ENCODE peak calls at places on chromosome 18, in four cellular contexts. L is prostate gland, K is Calu3, W is amniotic stem cell. M is an unnamed sample.

GRCh38 chr18:54608008-54608642 is 17.1 kb downstream of the DYNAP start:
- DNase-seq in L (no peak), K (no peak), W (no peak), M (no peak)

GRCh38 chr18:34880882-34881852 is 160.0 kb upstream of the MAPRE2 start:
- DNase-seq in L (no peak), K (no peak), W (no peak), M (no peak)

GRCh38 chr18:75247601-75248421 is 37.2 kb downstream of the TSHZ1 start:
- DNase-seq in L (no peak), K (no peak), W (peak), M (no peak)

GRCh38 chr18:5972298-5972697 is 77.0 kb upstream of the TMEM200C start:
- DNase-seq in L (no peak), K (no peak), W (no peak), M (no peak)

GRCh38 chr18:79782566-79783308 is 15.0 kb upstream of the KCNG2 start:
- DNase-seq in L (no peak), K (no peak), W (no peak), M (no peak)

GRCh38 chr18:11673560-11673959 is 15.5 kb upstream of the GNAL start:
- DNase-seq in L (no peak), K (no peak), W (no peak), M (no peak)

GRCh38 chr18:69817335-69817935 is 130.2 kb downstream of the CD226 start:
- DNase-seq in L (no peak), K (no peak), W (peak), M (no peak)

GRCh38 chr18:74945774-74946545 is 263.0 kb downstream of the PTGR3 start:
- DNase-seq in L (no peak), K (no peak), W (no peak), M (no peak)

GRCh38 chr18:5029622-5030021 is 167.4 kb downstream of the AKAIN1 start:
- DNase-seq in L (no peak), K (no peak), W (no peak), M (no peak)

GRCh38 chr18:79900610-79901570 is 50.6 kb downstream of the SLC66A2 start:
- DNase-seq in L (no peak), K (no peak), W (no peak), M (no peak)

GRCh38 chr18:23683671-23684070 is 5.6 kb upstream of the LAMA3 start:
- DNase-seq in L (peak), K (no peak), W (no peak), M (no peak)

GRCh38 chr18:22268641-22269128 is 99.3 kb downstream of the GATA6 start:
- DNase-seq in L (no peak), K (no peak), W (no peak), M (no peak)

GRCh38 chr18:424071-424868 is 76.2 kb downstream of the COLEC12 start:
- DNase-seq in L (no peak), K (no peak), W (no peak), M (no peak)

GRCh38 chr18:36546028-36546427 is 248.5 kb downstream of the FHOD3 start:
- DNase-seq in L (no peak), K (no peak), W (no peak), M (no peak)

GRCh38 chr18:39596216-39596615 is 2030.6 kb upstream of the CELF4 start:
- DNase-seq in L (no peak), K (no peak), W (no peak), M (no peak)

GRCh38 chr18:37537868-37538525 is 27.6 kb downstream of the CELF4 start:
- DNase-seq in L (peak), K (peak), W (peak), M (no peak)